ENCODE peak calls at places on chromosomes 5 and 9, in six cellular contexts. I, H, X, B, K and O are unnamed samples.
A peak's percentile ranks its signal among the peaks of the same experiment; 100 is the strongest.

GRCh38 chr5:39780341-39780740 is 355.6 kb upstream of the DAB2 start:
- DNase-seq in I (no peak), H (no peak), X (no peak), B (peak; percentile 70), K (no peak), O (no peak)

GRCh38 chr5:38718874-38719391 is 126.9 kb upstream of the OSMR start:
- DNase-seq in I (no peak), H (no peak), X (no peak), B (peak; percentile 67), K (no peak), O (no peak)

GRCh38 chr5:133945561-133945960 is 22.9 kb downstream of the C5orf15 start:
- DNase-seq in I (no peak), H (no peak), X (no peak), B (peak; percentile 42), K (no peak), O (no peak)

GRCh38 chr9:127106493-127106855 is 16.0 kb downstream of the ANGPTL2 start:
- DNase-seq in I (no peak), H (no peak), X (no peak), B (no peak), K (no peak), O (no peak)

GRCh38 chr5:67059747-67060490 is 136.7 kb downstream of the CD180 start:
- DNase-seq in I (no peak), H (no peak), X (no peak), B (peak; percentile 9), K (no peak), O (no peak)

GRCh38 chr5:170248635-170249227 is 15.9 kb downstream of the C5orf58 start:
- DNase-seq in I (no peak), H (no peak), X (no peak), B (no peak), K (no peak), O (no peak)

GRCh38 chr9:112496074-112496722 is 9.6 kb downstream of the KIAA1958 start:
- DNase-seq in I (no peak), H (no peak), X (no peak), B (no peak), K (no peak), O (no peak)

GRCh38 chr9:127092041-127092608 is 30.3 kb downstream of the ANGPTL2 start:
- DNase-seq in I (no peak), H (no peak), X (no peak), B (no peak), K (no peak), O (no peak)

GRCh38 chr9:35566417-35566816 is 38.6 kb upstream of the TESK1 start:
- DNase-seq in I (no peak), H (no peak), X (no peak), B (peak; percentile 81), K (no peak), O (no peak)

GRCh38 chr5:9335269-9335668 is 210.6 kb downstream of the SEMA5A start:
- DNase-seq in I (no peak), H (no peak), X (no peak), B (peak; percentile 23), K (no peak), O (no peak)

GRCh38 chr9:113219972-113220371 is 1.1 kb downstream of the FKBP15 start:
- DNase-seq in I (no peak), H (no peak), X (no peak), B (peak; percentile 91), K (no peak), O (no peak)

GRCh38 chr9:20526500-20527319 is 95.6 kb downstream of the MLLT3 start:
- DNase-seq in I (no peak), H (no peak), X (no peak), B (peak; percentile 44), K (no peak), O (no peak)

GRCh38 chr9:37925006-37925405 is 21.1 kb upstream of the SLC25A51 start:
- DNase-seq in I (no peak), H (no peak), X (no peak), B (no peak), K (peak; percentile 58), O (no peak)

GRCh38 chr5:81768960-81769452 is 18.1 kb upstream of the SSBP2 start:
- DNase-seq in I (no peak), H (no peak), X (no peak), B (peak; percentile 89), K (no peak), O (no peak)

GRCh38 chr9:16417101-16417500 is 453.4 kb downstream of the BNC2 start:
- DNase-seq in I (no peak), H (no peak), X (no peak), B (peak; percentile 97), K (no peak), O (no peak)

GRCh38 chr5:135218486-135218755 is 180.6 kb downstream of the MACROH2A1 start:
- DNase-seq in I (peak; percentile 14), H (no peak), X (peak; percentile 47), B (no peak), K (no peak), O (no peak)

GRCh38 chr9:70553718-70554673 is 139.5 kb upstream of the KLF9 start:
- DNase-seq in I (no peak), H (no peak), X (no peak), B (peak; percentile 81), K (no peak), O (no peak)

GRCh38 chr9:35350212-35350611 is 139.7 kb upstream of the RUSC2 start:
- DNase-seq in I (no peak), H (no peak), X (no peak), B (no peak), K (no peak), O (no peak)

GRCh38 chr5:139193928-139194327 is 4.2 kb downstream of the SIL1 start:
- DNase-seq in I (no peak), H (no peak), X (no peak), B (no peak), K (no peak), O (no peak)
- TF ChIP-seq CTCF in I (no peak), H (no peak), X (no peak), B (peak; percentile 41), K (no peak), O (peak; percentile 33)

GRCh38 chr5:37153661-37154060 is 95.5 kb downstream of the CPLANE1 start:
- DNase-seq in I (no peak), H (no peak), X (no peak), B (no peak), K (no peak), O (no peak)
- TF ChIP-seq CTCF in I (no peak), H (no peak), X (no peak), B (no peak), K (no peak), O (no peak)

GRCh38 chr5:1974501-1975405 is 92.0 kb upstream of the IRX4 start:
- DNase-seq in I (no peak), H (no peak), X (no peak), B (no peak), K (no peak), O (no peak)

GRCh38 chr5:1975406-1975715 is 92.6 kb upstream of the IRX4 start:
- DNase-seq in I (no peak), H (no peak), X (no peak), B (no peak), K (no peak), O (no peak)

GRCh38 chr5:1974081-1974480 is 91.4 kb upstream of the IRX4 start:
- DNase-seq in I (no peak), H (no peak), X (no peak), B (no peak), K (no peak), O (no peak)

GRCh38 chr5:1973391-1974013 is 90.8 kb upstream of the IRX4 start:
- DNase-seq in I (no peak), H (no peak), X (no peak), B (no peak), K (no peak), O (no peak)

GRCh38 chr5:1975898-1976765 is 93.4 kb upstream of the IRX4 start:
- DNase-seq in I (no peak), H (no peak), X (no peak), B (no peak), K (no peak), O (no peak)
- TF ChIP-seq CTCF in I (no peak), H (no peak), X (no peak), B (no peak), K (no peak), O (no peak)

GRCh38 chr5:89417990-89418820 is 535.2 kb upstream of the MEF2C start:
- DNase-seq in I (no peak), H (no peak), X (no peak), B (no peak), K (peak; percentile 15), O (no peak)
- TF ChIP-seq CTCF in I (no peak), H (no peak), X (no peak), B (no peak), K (no peak), O (no peak)